ENCODE peak calls at places on chromosomes 4 and X, in eight cellular contexts. O is NCI-H226; Q is activated CD4-positive, alpha-beta T cell treated with anti-CD3 and anti-CD28 coated beads, Interleukin-2, amount 10 ng/mL, durations not matched to agents 7 days and 5 days; U is amygdala; Y is NCI-H2081; X is ecto neural progenitor cell; T is HFF-Myc; S is KG1. W is an unnamed sample.

GRCh38 chr4:170234800-170235199 is 145.0 kb upstream of the AADAT start:
- DNase-seq in O (no peak), Q (no peak), U (no peak), Y (no peak), X (no peak), T (no peak), S (no peak), W (no peak)

GRCh38 chr4:102449751-102450352 is 51.3 kb upstream of the NFKB1 start:
- DNase-seq in O (peak; percentile 21), Q (peak; percentile 79), U (no peak), Y (peak; percentile 53), X (no peak), T (no peak), S (no peak), W (no peak)

GRCh38 chr4:182207806-182208483 is 35.3 kb upstream of the TENM3 start:
- DNase-seq in O (peak; percentile 85), Q (no peak), U (no peak), Y (no peak), X (no peak), T (peak; percentile 40), S (no peak), W (no peak)

GRCh38 chr4:19187104-19187503 is 1064.6 kb upstream of the SLIT2 start:
- DNase-seq in O (no peak), Q (no peak), U (no peak), Y (no peak), X (no peak), T (no peak), S (no peak), W (no peak)

GRCh38 chr4:89737888-89738287 is 99.1 kb downstream of the SNCA start:
- DNase-seq in O (peak; percentile 33), Q (no peak), U (no peak), Y (peak; percentile 75), X (no peak), T (no peak), S (no peak), W (no peak)

GRCh38 chr4:156672924-156673323 is 298.7 kb downstream of the PDGFC start:
- DNase-seq in O (no peak), Q (no peak), U (no peak), Y (no peak), X (no peak), T (no peak), S (no peak), W (no peak)

GRCh38 chr4:159520074-159520473 is 417.2 kb downstream of the RAPGEF2 start:
- DNase-seq in O (no peak), Q (no peak), U (no peak), Y (no peak), X (no peak), T (no peak), S (no peak), W (no peak)

GRCh38 chrX:64894454-64895038 is 81.7 kb downstream of the ZC4H2 start:
- DNase-seq in O (no peak), Q (peak; percentile 41), U (no peak), Y (no peak), X (peak; percentile 47), T (no peak), S (peak; percentile 8), W (no peak)

GRCh38 chr4:1299301-1299860 is 9.7 kb downstream of the MAEA start:
- DNase-seq in O (no peak), Q (no peak), U (no peak), Y (no peak), X (no peak), T (no peak), S (no peak), W (no peak)

GRCh38 chr4:129822708-129823504 is 727.0 kb downstream of the C4orf33 start:
- DNase-seq in O (no peak), Q (no peak), U (no peak), Y (peak; percentile 45), X (no peak), T (no peak), S (no peak), W (no peak)

GRCh38 chr4:94905511-94905910 is 147.8 kb downstream of the BMPR1B start:
- DNase-seq in O (no peak), Q (no peak), U (no peak), Y (no peak), X (no peak), T (no peak), S (no peak), W (no peak)

GRCh38 chr4:74968456-74969164 is 35.7 kb downstream of the PARM1 start:
- DNase-seq in O (no peak), Q (no peak), U (no peak), Y (no peak), X (no peak), T (no peak), S (no peak), W (no peak)

W was measured in keratinocyte.